ENCODE peak calls at places on chromosome 4, in four cellular contexts. L is RPMI8226, P is NCI-H187, B is HCEC 1CT. K is an unnamed sample.

GRCh38 chr4:111847256-111848108 is 297.8 kb upstream of the FAM241A start:
- DNase-seq in L (peak; percentile 5), P (no peak), B (peak; percentile 4), K (no peak)

GRCh38 chr4:102531441-102531840 is 30.3 kb downstream of the NFKB1 start:
- DNase-seq in L (no peak), P (no peak), B (no peak), K (no peak)

GRCh38 chr4:972651-973424 is 531 bp downstream of the DGKQ start:
- DNase-seq in L (no peak), P (no peak), B (no peak), K (peak; percentile 65)

GRCh38 chr4:54657556-54658313 is at the start of gene KIT:
- DNase-seq in L (peak; percentile 22), P (peak; percentile 88), B (no peak), K (no peak)

GRCh38 chr4:161252520-161253141 is 911.2 kb downstream of the FSTL5 start:
- DNase-seq in L (peak; percentile 33), P (no peak), B (no peak), K (peak; percentile 7)

GRCh38 chr4:182495111-182495510 is 251.9 kb downstream of the TENM3 start:
- DNase-seq in L (no peak), P (peak; percentile 48), B (no peak), K (no peak)

GRCh38 chr4:83454626-83455025 is 997 bp downstream of the HELQ start:
- DNase-seq in L (no peak), P (no peak), B (no peak), K (no peak)

GRCh38 chr4:17448689-17449088 is 63.2 kb downstream of the QDPR start:
- DNase-seq in L (no peak), P (no peak), B (peak; percentile 43), K (no peak)

GRCh38 chr4:76801621-76802545 is 96.1 kb downstream of the SOWAHB start:
- DNase-seq in L (no peak), P (no peak), B (no peak), K (no peak)

K was measured in CD4-positive, CD25-positive, alpha-beta regulatory T cell.